ENCODE peak calls at places on chromosomes 13 and 19, in five cellular contexts. One of them, this sample, is unnamed.

GRCh38 chr19:41930322-41930722 is 2.1 kb upstream of the ERFL start:
- DNase-seq in AG04450: no peak
- DNase-seq in mucosa of descending colon: no peak
- DNase-seq in neural progenitor cell: no peak
- DNase-seq in GM12865: no peak
- DNase-seq in this sample: no peak

GRCh38 chr13:111614009-111614408 is 293.6 kb downstream of the TEX29 start:
- DNase-seq in AG04450: no peak
- DNase-seq in mucosa of descending colon: no peak
- DNase-seq in neural progenitor cell: no peak
- DNase-seq in GM12865: no peak
- DNase-seq in this sample: no peak

GRCh38 chr19:58001895-58002369 is 688 bp downstream of the ZNF606 start:
- DNase-seq in AG04450: no peak
- DNase-seq in mucosa of descending colon: no peak
- DNase-seq in neural progenitor cell: no peak
- DNase-seq in GM12865: no peak
- DNase-seq in this sample: no peak

GRCh38 chr19:58397533-58398037 is 2.1 kb downstream of the RNF225 start:
- DNase-seq in AG04450: no peak
- DNase-seq in mucosa of descending colon: no peak
- DNase-seq in neural progenitor cell: no peak
- DNase-seq in GM12865: no peak
- DNase-seq in this sample: no peak

GRCh38 chr13:112058519-112058873 is 8.5 kb upstream of the SOX1 start:
- DNase-seq in AG04450: no peak
- DNase-seq in mucosa of descending colon: no peak
- DNase-seq in neural progenitor cell: no peak
- DNase-seq in GM12865: no peak
- DNase-seq in this sample: no peak

GRCh38 chr13:44768775-44769578 is 192.8 kb upstream of the TSC22D1 start:
- DNase-seq in AG04450: no peak
- DNase-seq in mucosa of descending colon: no peak
- DNase-seq in neural progenitor cell: no peak
- DNase-seq in GM12865: peak
- DNase-seq in this sample: no peak

GRCh38 chr19:45153339-45154063 is 7.3 kb downstream of the NKPD1 start:
- DNase-seq in AG04450: no peak
- DNase-seq in mucosa of descending colon: peak
- DNase-seq in neural progenitor cell: peak
- DNase-seq in GM12865: peak
- DNase-seq in this sample: no peak

GRCh38 chr19:13234518-13234917 is 84.3 kb downstream of the IER2 start:
- DNase-seq in AG04450: no peak
- DNase-seq in mucosa of descending colon: peak
- DNase-seq in neural progenitor cell: peak
- DNase-seq in GM12865: peak
- DNase-seq in this sample: no peak

GRCh38 chr19:11337080-11337479 is 2.4 kb downstream of the RAB3D start:
- DNase-seq in AG04450: no peak
- DNase-seq in mucosa of descending colon: no peak
- DNase-seq in neural progenitor cell: no peak
- DNase-seq in GM12865: no peak
- DNase-seq in this sample: no peak

GRCh38 chr19:9362905-9363304 is at the start of gene ZNF177:
- DNase-seq in AG04450: no peak
- DNase-seq in mucosa of descending colon: no peak
- DNase-seq in neural progenitor cell: no peak
- DNase-seq in GM12865: no peak
- DNase-seq in this sample: no peak

GRCh38 chr13:74819549-74819948 is 662.4 kb downstream of the TBC1D4 start:
- DNase-seq in AG04450: no peak
- DNase-seq in mucosa of descending colon: no peak
- DNase-seq in neural progenitor cell: no peak
- DNase-seq in GM12865: no peak
- DNase-seq in this sample: no peak

GRCh38 chr19:35154535-35155406 is at the start of gene FXYD5:
- DNase-seq in AG04450: peak
- DNase-seq in mucosa of descending colon: peak
- DNase-seq in neural progenitor cell: peak
- DNase-seq in GM12865: peak
- DNase-seq in this sample: no peak

GRCh38 chr13:113766035-113766800 is 7.2 kb downstream of the TMEM255B start:
- DNase-seq in AG04450: no peak
- DNase-seq in mucosa of descending colon: no peak
- DNase-seq in neural progenitor cell: no peak
- DNase-seq in GM12865: no peak
- DNase-seq in this sample: no peak

DNA sequence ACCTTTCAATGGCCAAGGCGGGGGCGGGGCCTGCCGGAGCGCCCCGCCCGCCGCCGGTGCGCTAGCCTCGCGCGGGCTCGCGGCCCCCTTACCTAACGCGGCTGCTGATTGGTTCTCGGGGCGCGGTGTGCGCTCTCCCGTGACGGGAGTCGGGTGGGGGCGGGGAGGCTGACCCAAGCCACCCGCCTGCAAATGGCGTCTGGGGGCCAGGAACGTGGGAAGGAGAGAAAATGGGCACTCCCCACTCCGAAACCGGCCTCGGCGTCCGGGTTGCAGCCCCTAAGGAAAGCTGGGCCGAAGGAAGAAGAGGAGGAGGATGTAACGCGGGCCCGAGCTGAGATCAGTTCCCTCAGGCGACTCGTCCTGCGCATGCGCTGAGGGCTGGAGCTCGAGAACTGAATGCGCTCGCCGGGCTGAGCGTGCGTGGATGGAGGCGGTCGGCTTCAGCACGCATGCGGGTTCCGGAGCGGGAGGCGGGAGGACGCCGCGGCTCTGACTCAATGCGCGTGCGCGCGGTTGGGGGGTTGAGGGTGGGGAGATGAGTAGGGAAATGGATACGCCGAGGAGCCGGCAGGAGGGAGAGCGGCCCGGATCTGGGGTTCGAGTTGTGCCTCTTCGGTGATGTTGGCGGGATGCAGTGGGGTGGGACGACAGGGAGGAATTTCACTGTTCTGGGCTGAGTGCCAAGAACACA is at the start of gene SMG9:
- DNase-seq in AG04450: peak
- DNase-seq in mucosa of descending colon: peak
- DNase-seq in neural progenitor cell: peak
- DNase-seq in GM12865: peak
- DNase-seq in this sample: peak
- TF ChIP-seq CTCF in AG04450: no peak
- TF ChIP-seq CTCF in mucosa of descending colon: no peak
- TF ChIP-seq CTCF in neural progenitor cell: no peak
- TF ChIP-seq CTCF in GM12865: no peak
- TF ChIP-seq CTCF in this sample: no peak

DNA sequence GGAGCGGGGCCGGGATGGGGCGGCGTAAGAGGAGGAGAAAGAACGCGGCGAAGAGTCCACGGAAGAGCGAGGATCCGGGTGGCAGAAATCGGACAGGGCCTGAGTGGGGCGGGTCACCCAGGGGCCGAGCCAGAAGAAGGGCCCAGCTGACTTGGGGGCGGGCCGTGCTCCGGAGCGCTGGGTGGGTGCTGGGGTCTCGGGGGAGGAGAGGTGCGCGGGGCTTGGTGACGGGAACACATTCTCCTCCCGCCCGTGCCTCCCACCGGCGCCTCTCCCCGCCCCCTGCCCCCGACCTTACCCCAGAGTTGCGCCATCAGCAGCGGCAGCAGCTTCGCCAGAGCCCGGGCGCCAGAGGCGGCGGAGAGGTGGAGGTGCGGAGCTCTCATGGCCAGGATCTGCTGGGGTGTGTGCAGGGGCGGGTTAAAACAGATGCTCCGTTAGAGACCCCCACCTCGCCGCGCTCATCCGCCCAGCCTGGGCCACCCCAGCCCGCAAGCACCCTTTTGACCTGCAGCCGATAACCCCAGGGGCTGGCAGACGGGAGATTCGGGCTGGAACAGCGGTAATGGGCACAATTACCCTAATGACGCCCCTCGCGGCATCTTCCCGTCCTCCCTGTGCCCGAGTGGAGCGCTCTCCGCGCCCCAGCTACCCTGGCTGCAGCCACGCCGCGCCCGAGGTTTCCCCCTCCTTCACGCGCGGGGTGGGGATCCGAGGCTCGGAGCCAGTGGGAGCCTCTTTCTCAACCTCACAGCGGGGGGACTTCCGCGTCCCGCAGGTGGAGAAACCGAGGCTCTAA is 565 bp downstream of the KLK10 start:
- DNase-seq in AG04450: no peak
- DNase-seq in mucosa of descending colon: no peak
- DNase-seq in neural progenitor cell: no peak
- DNase-seq in GM12865: no peak
- DNase-seq in this sample: no peak
- H3K4me3 ChIP-seq in AG04450: no peak
- H3K4me3 ChIP-seq in mucosa of descending colon: no peak
- H3K4me3 ChIP-seq in neural progenitor cell: peak
- H3K4me3 ChIP-seq in GM12865: no peak
- H3K4me3 ChIP-seq in this sample: peak

GRCh38 chr19:48826606-48827020 is 9.7 kb downstream of the HSD17B14 start:
- DNase-seq in AG04450: no peak
- DNase-seq in mucosa of descending colon: no peak
- DNase-seq in neural progenitor cell: peak
- DNase-seq in GM12865: no peak
- DNase-seq in this sample: no peak
- TF ChIP-seq CTCF in AG04450: peak
- TF ChIP-seq CTCF in mucosa of descending colon: no peak
- TF ChIP-seq CTCF in neural progenitor cell: peak
- TF ChIP-seq CTCF in GM12865: no peak
- TF ChIP-seq CTCF in this sample: no peak

GRCh38 chr19:6862673-6863078 is 24.7 kb upstream of the ADGRE1 start:
- DNase-seq in AG04450: peak
- DNase-seq in mucosa of descending colon: peak
- DNase-seq in neural progenitor cell: peak
- DNase-seq in GM12865: peak
- DNase-seq in this sample: peak
- H3K4me3 ChIP-seq in AG04450: peak
- H3K4me3 ChIP-seq in mucosa of descending colon: no peak
- H3K4me3 ChIP-seq in neural progenitor cell: no peak
- H3K4me3 ChIP-seq in GM12865: peak
- H3K4me3 ChIP-seq in this sample: peak

DNA sequence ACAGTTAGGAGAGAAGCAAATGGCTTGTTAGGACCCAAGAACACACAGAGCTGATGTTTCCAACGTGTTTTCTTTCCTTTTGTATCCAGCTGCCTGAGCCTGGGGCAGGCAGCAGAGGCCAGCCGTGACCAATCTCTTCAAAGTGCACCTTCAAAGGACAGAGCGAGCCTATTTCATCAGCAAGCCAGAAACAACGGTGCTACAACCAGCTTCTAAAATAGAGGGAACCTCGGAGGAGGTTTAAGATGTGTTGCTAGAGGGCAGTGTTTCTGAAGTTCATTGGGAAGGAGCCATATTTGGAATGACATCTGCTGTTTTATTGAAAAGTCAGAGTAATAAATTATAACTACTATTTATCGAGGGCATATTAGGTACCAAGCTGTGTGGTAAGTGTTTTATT is 56.2 kb upstream of the RFC3 start:
- DNase-seq in AG04450: no peak
- DNase-seq in mucosa of descending colon: no peak
- DNase-seq in neural progenitor cell: peak
- DNase-seq in GM12865: no peak
- DNase-seq in this sample: no peak
- TF ChIP-seq CTCF in AG04450: no peak
- TF ChIP-seq CTCF in mucosa of descending colon: no peak
- TF ChIP-seq CTCF in neural progenitor cell: peak
- TF ChIP-seq CTCF in GM12865: no peak
- TF ChIP-seq CTCF in this sample: peak

GRCh38 chr19:18304194-18304495 is 18.7 kb downstream of the LSM4 start:
- DNase-seq in AG04450: no peak
- DNase-seq in mucosa of descending colon: no peak
- DNase-seq in neural progenitor cell: no peak
- DNase-seq in GM12865: no peak
- DNase-seq in this sample: no peak
- H3K4me3 ChIP-seq in AG04450: no peak
- H3K4me3 ChIP-seq in mucosa of descending colon: no peak
- H3K4me3 ChIP-seq in neural progenitor cell: peak
- H3K4me3 ChIP-seq in GM12865: peak
- H3K4me3 ChIP-seq in this sample: peak

This sample was measured in BJ.